ENCODE peak calls at places on chromosomes 1 and 21, in five cellular contexts. One of them, this sample, is unnamed.

GRCh38 chr1:173608503-173609216 is 5.8 kb upstream of the SLC9C2 start:
- DNase-seq in heart left ventricle: no peak
- DNase-seq in progenitor cell of endocrine pancreas: no peak
- DNase-seq in tibial nerve: no peak
- DNase-seq in mesothelial cell of epicardium: no peak
- DNase-seq in this sample: no peak

GRCh38 chr1:238960071-238960470 is 426.3 kb upstream of the CHRM3 start:
- DNase-seq in heart left ventricle: no peak
- DNase-seq in progenitor cell of endocrine pancreas: no peak
- DNase-seq in tibial nerve: no peak
- DNase-seq in mesothelial cell of epicardium: no peak
- DNase-seq in this sample: no peak

GRCh38 chr1:216815239-216815955 is 92.2 kb upstream of the ESRRG start:
- DNase-seq in heart left ventricle: peak
- DNase-seq in progenitor cell of endocrine pancreas: no peak
- DNase-seq in tibial nerve: peak
- DNase-seq in mesothelial cell of epicardium: no peak
- DNase-seq in this sample: no peak

GRCh38 chr1:76547916-76548315 is 319.4 kb upstream of the ST6GALNAC5 start:
- DNase-seq in heart left ventricle: no peak
- DNase-seq in progenitor cell of endocrine pancreas: no peak
- DNase-seq in tibial nerve: no peak
- DNase-seq in mesothelial cell of epicardium: no peak
- DNase-seq in this sample: no peak

GRCh38 chr1:157197906-157198435 is 59.8 kb upstream of the ETV3 start:
- DNase-seq in heart left ventricle: no peak
- DNase-seq in progenitor cell of endocrine pancreas: no peak
- DNase-seq in tibial nerve: no peak
- DNase-seq in mesothelial cell of epicardium: no peak
- DNase-seq in this sample: no peak

GRCh38 chr1:23619299-23620188 is 60.2 kb upstream of the ID3 start:
- DNase-seq in heart left ventricle: peak
- DNase-seq in progenitor cell of endocrine pancreas: peak
- DNase-seq in tibial nerve: no peak
- DNase-seq in mesothelial cell of epicardium: no peak
- DNase-seq in this sample: no peak

GRCh38 chr1:85146972-85147359 is 53.9 kb downstream of the SYDE2 start:
- DNase-seq in heart left ventricle: no peak
- DNase-seq in progenitor cell of endocrine pancreas: no peak
- DNase-seq in tibial nerve: no peak
- DNase-seq in mesothelial cell of epicardium: no peak
- DNase-seq in this sample: no peak

GRCh38 chr21:22575165-22575584 is 1577.0 kb downstream of the NCAM2 start:
- DNase-seq in heart left ventricle: no peak
- DNase-seq in progenitor cell of endocrine pancreas: no peak
- DNase-seq in tibial nerve: no peak
- DNase-seq in mesothelial cell of epicardium: no peak
- DNase-seq in this sample: no peak

GRCh38 chr1:154502066-154502741 is at the start of the genes SHE and TDRD10:
- DNase-seq in heart left ventricle: peak
- DNase-seq in progenitor cell of endocrine pancreas: peak
- DNase-seq in tibial nerve: no peak
- DNase-seq in mesothelial cell of epicardium: no peak
- DNase-seq in this sample: peak

GRCh38 chr1:155003766-155004351 is 1.3 kb downstream of the ZBTB7B start:
- DNase-seq in heart left ventricle: peak
- DNase-seq in progenitor cell of endocrine pancreas: no peak
- DNase-seq in tibial nerve: no peak
- DNase-seq in mesothelial cell of epicardium: no peak
- DNase-seq in this sample: no peak

GRCh38 chr1:60280256-60280655 is 206.7 kb upstream of the C1orf87 start:
- DNase-seq in heart left ventricle: no peak
- DNase-seq in progenitor cell of endocrine pancreas: no peak
- DNase-seq in tibial nerve: peak
- DNase-seq in mesothelial cell of epicardium: no peak
- DNase-seq in this sample: no peak

GRCh38 chr1:226110249-226111108 is 48.0 kb downstream of the H3-3A start:
- DNase-seq in heart left ventricle: peak
- DNase-seq in progenitor cell of endocrine pancreas: peak
- DNase-seq in tibial nerve: peak
- DNase-seq in mesothelial cell of epicardium: peak
- DNase-seq in this sample: peak

GRCh38 chr1:54922040-54922761 is 35.2 kb upstream of the DHCR24 start:
- DNase-seq in heart left ventricle: no peak
- DNase-seq in progenitor cell of endocrine pancreas: no peak
- DNase-seq in tibial nerve: no peak
- DNase-seq in mesothelial cell of epicardium: no peak
- DNase-seq in this sample: no peak

GRCh38 chr1:228063251-228064191 is 19.0 kb upstream of the ARF1 start:
- DNase-seq in heart left ventricle: peak
- DNase-seq in progenitor cell of endocrine pancreas: no peak
- DNase-seq in tibial nerve: no peak
- DNase-seq in mesothelial cell of epicardium: no peak
- DNase-seq in this sample: no peak

GRCh38 chr21:35044770-35045538 is 4.1 kb downstream of the RUNX1 start:
- DNase-seq in heart left ventricle: no peak
- DNase-seq in progenitor cell of endocrine pancreas: no peak
- DNase-seq in tibial nerve: no peak
- DNase-seq in mesothelial cell of epicardium: no peak
- DNase-seq in this sample: peak

GRCh38 chr1:215497516-215497915 is 69.6 kb upstream of the KCTD3 start:
- DNase-seq in heart left ventricle: no peak
- DNase-seq in progenitor cell of endocrine pancreas: no peak
- DNase-seq in tibial nerve: no peak
- DNase-seq in mesothelial cell of epicardium: no peak
- DNase-seq in this sample: no peak

GRCh38 chr1:205519541-205520131 is 15.2 kb downstream of the CDK18 start:
- DNase-seq in heart left ventricle: no peak
- DNase-seq in progenitor cell of endocrine pancreas: no peak
- DNase-seq in tibial nerve: no peak
- DNase-seq in mesothelial cell of epicardium: no peak
- DNase-seq in this sample: no peak

GRCh38 chr1:151511636-151512215 is 539 bp downstream of the CGN start:
- DNase-seq in heart left ventricle: peak
- DNase-seq in progenitor cell of endocrine pancreas: peak
- DNase-seq in tibial nerve: peak
- DNase-seq in mesothelial cell of epicardium: peak
- DNase-seq in this sample: peak

GRCh38 chr1:112716133-112716720 is 1.1 kb upstream of the PPM1J start:
- DNase-seq in heart left ventricle: peak
- DNase-seq in progenitor cell of endocrine pancreas: peak
- DNase-seq in tibial nerve: peak
- DNase-seq in mesothelial cell of epicardium: peak
- DNase-seq in this sample: peak

GRCh38 chr1:38128926-38129453 is 82.4 kb upstream of the POU3F1 start:
- DNase-seq in heart left ventricle: no peak
- DNase-seq in progenitor cell of endocrine pancreas: no peak
- DNase-seq in tibial nerve: no peak
- DNase-seq in mesothelial cell of epicardium: no peak
- DNase-seq in this sample: no peak

GRCh38 chr1:54742262-54742661 is 22.1 kb downstream of the PARS2 start:
- DNase-seq in heart left ventricle: no peak
- DNase-seq in progenitor cell of endocrine pancreas: no peak
- DNase-seq in tibial nerve: no peak
- DNase-seq in mesothelial cell of epicardium: no peak
- DNase-seq in this sample: no peak

GRCh38 chr1:151728151-151728711 is 6.9 kb downstream of the RIIAD1 start:
- DNase-seq in heart left ventricle: peak
- DNase-seq in progenitor cell of endocrine pancreas: no peak
- DNase-seq in tibial nerve: no peak
- DNase-seq in mesothelial cell of epicardium: no peak
- DNase-seq in this sample: no peak

GRCh38 chr1:184027751-184028682 is 9.5 kb downstream of the COLGALT2 start:
- DNase-seq in heart left ventricle: no peak
- DNase-seq in progenitor cell of endocrine pancreas: no peak
- DNase-seq in tibial nerve: no peak
- DNase-seq in mesothelial cell of epicardium: no peak
- DNase-seq in this sample: no peak

GRCh38 chr1:114340906-114341698 is 169.9 kb downstream of the TRIM33 start:
- DNase-seq in heart left ventricle: no peak
- DNase-seq in progenitor cell of endocrine pancreas: no peak
- DNase-seq in tibial nerve: no peak
- DNase-seq in mesothelial cell of epicardium: no peak
- DNase-seq in this sample: peak

GRCh38 chr1:182080040-182080439 is 18.5 kb upstream of the ZNF648 start:
- DNase-seq in heart left ventricle: no peak
- DNase-seq in progenitor cell of endocrine pancreas: no peak
- DNase-seq in tibial nerve: no peak
- DNase-seq in mesothelial cell of epicardium: no peak
- DNase-seq in this sample: no peak

GRCh38 chr21:18622383-18622782 is 218.8 kb upstream of the TMPRSS15 start:
- DNase-seq in heart left ventricle: no peak
- DNase-seq in progenitor cell of endocrine pancreas: no peak
- DNase-seq in tibial nerve: no peak
- DNase-seq in mesothelial cell of epicardium: no peak
- DNase-seq in this sample: no peak

GRCh38 chr1:99829269-99829668 is 20.9 kb upstream of the AGL start:
- DNase-seq in heart left ventricle: no peak
- DNase-seq in progenitor cell of endocrine pancreas: no peak
- DNase-seq in tibial nerve: no peak
- DNase-seq in mesothelial cell of epicardium: no peak
- DNase-seq in this sample: no peak

GRCh38 chr1:54312874-54313316 is 93.3 kb downstream of the SSBP3 start:
- DNase-seq in heart left ventricle: peak
- DNase-seq in progenitor cell of endocrine pancreas: no peak
- DNase-seq in tibial nerve: peak
- DNase-seq in mesothelial cell of epicardium: no peak
- DNase-seq in this sample: no peak

GRCh38 chr21:43763901-43764523 is 12.1 kb downstream of the CSTB start:
- DNase-seq in heart left ventricle: no peak
- DNase-seq in progenitor cell of endocrine pancreas: no peak
- DNase-seq in tibial nerve: no peak
- DNase-seq in mesothelial cell of epicardium: no peak
- DNase-seq in this sample: no peak

GRCh38 chr1:182680901-182681300 is 3.5 kb downstream of the RGS8 start:
- DNase-seq in heart left ventricle: no peak
- DNase-seq in progenitor cell of endocrine pancreas: no peak
- DNase-seq in tibial nerve: no peak
- DNase-seq in mesothelial cell of epicardium: no peak
- DNase-seq in this sample: no peak

GRCh38 chr1:44924835-44925464 is 61.4 kb downstream of the EIF2B3 start:
- DNase-seq in heart left ventricle: no peak
- DNase-seq in progenitor cell of endocrine pancreas: no peak
- DNase-seq in tibial nerve: no peak
- DNase-seq in mesothelial cell of epicardium: no peak
- DNase-seq in this sample: no peak
- TF ChIP-seq CTCF in heart left ventricle: peak
- TF ChIP-seq CTCF in progenitor cell of endocrine pancreas: peak
- TF ChIP-seq CTCF in tibial nerve: peak
- TF ChIP-seq CTCF in mesothelial cell of epicardium: no peak
- TF ChIP-seq CTCF in this sample: no peak

DNA sequence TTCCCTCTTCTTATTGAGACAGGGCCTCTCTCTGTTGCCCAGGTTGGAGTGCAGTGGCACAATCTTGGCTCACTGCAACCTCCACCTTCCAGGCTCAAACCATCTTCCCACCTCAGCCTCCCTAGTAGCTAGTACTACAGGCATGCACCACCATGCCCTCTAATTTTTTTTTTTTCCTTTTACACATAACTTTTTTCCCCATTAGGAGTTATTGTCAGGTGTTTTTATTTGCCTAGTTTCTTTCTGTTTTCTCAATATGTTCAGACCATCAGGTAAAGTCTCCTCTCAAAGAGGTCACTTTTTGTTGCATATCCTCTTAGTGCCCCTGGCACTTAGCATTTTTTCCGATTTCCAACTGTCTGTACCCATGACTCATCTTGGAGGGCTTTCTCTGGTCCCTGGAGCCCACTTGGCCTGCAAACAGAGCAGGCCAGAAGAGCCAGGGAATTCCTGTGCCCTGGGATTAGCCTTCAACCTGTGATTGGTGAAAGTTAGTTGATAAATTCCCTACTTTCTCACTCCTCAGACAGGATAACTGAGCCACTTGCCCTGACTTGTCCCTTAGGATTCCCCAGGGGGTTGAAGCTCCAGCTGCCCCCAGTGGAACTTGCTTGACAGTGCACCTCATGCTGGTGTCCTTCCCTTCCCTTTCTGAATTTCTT is 2.2 kb downstream of the NTPCR start:
- DNase-seq in heart left ventricle: peak
- DNase-seq in progenitor cell of endocrine pancreas: peak
- DNase-seq in tibial nerve: no peak
- DNase-seq in mesothelial cell of epicardium: no peak
- DNase-seq in this sample: no peak
- TF ChIP-seq CTCF in heart left ventricle: peak
- TF ChIP-seq CTCF in progenitor cell of endocrine pancreas: peak
- TF ChIP-seq CTCF in tibial nerve: peak
- TF ChIP-seq CTCF in mesothelial cell of epicardium: peak
- TF ChIP-seq CTCF in this sample: peak

DNA sequence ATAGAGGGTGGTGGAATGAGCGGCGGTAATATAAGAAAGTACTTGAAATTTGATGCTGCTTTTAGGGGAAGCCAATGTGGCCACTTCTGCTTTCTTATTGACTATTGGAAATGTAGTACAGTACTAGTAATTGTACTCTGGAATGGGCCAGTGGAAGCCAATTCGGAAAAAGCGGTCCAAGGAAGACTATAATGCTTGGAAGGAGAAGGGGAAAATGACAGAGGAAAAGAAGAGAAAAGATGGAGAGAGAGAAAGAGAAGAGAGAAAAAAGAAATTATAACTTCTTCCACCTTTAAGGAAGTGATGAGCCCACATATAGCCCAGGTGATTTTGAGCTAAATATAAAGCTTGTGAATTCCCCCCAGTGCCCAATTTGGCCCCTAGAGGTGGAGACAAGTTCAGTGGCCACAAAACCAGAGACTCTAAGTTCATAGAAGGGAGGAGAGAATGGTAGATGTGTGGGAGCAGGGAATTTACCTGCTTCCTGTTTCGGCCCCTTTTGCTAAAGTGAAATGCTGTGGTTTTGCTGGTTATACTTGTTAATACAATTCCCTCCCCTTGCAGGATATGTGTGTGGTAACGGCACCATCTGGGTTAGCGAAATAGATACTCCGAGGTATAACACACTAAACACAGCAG is 35.7 kb upstream of the DUSP10 start:
- DNase-seq in heart left ventricle: no peak
- DNase-seq in progenitor cell of endocrine pancreas: no peak
- DNase-seq in tibial nerve: no peak
- DNase-seq in mesothelial cell of epicardium: no peak
- DNase-seq in this sample: peak
- TF ChIP-seq CTCF in heart left ventricle: no peak
- TF ChIP-seq CTCF in progenitor cell of endocrine pancreas: no peak
- TF ChIP-seq CTCF in tibial nerve: no peak
- TF ChIP-seq CTCF in mesothelial cell of epicardium: no peak
- TF ChIP-seq CTCF in this sample: no peak

GRCh38 chr1:162373541-162374375 is 2.9 kb downstream of the SPATA46 start:
- DNase-seq in heart left ventricle: no peak
- DNase-seq in progenitor cell of endocrine pancreas: no peak
- DNase-seq in tibial nerve: no peak
- DNase-seq in mesothelial cell of epicardium: no peak
- DNase-seq in this sample: no peak

GRCh38 chr1:162371611-162372010 is 5.0 kb downstream of the SPATA46 start:
- DNase-seq in heart left ventricle: no peak
- DNase-seq in progenitor cell of endocrine pancreas: no peak
- DNase-seq in tibial nerve: no peak
- DNase-seq in mesothelial cell of epicardium: no peak
- DNase-seq in this sample: no peak

GRCh38 chr1:162370721-162371120 is 5.9 kb downstream of the SPATA46 start:
- DNase-seq in heart left ventricle: no peak
- DNase-seq in progenitor cell of endocrine pancreas: no peak
- DNase-seq in tibial nerve: no peak
- DNase-seq in mesothelial cell of epicardium: no peak
- DNase-seq in this sample: no peak

GRCh38 chr1:162373072-162373427 is 3.6 kb downstream of the SPATA46 start:
- DNase-seq in heart left ventricle: no peak
- DNase-seq in progenitor cell of endocrine pancreas: no peak
- DNase-seq in tibial nerve: no peak
- DNase-seq in mesothelial cell of epicardium: no peak
- DNase-seq in this sample: no peak

GRCh38 chr1:162372159-162373071 is 4.2 kb downstream of the SPATA46 start:
- DNase-seq in heart left ventricle: no peak
- DNase-seq in progenitor cell of endocrine pancreas: no peak
- DNase-seq in tibial nerve: no peak
- DNase-seq in mesothelial cell of epicardium: no peak
- DNase-seq in this sample: no peak
- TF ChIP-seq CTCF in heart left ventricle: no peak
- TF ChIP-seq CTCF in progenitor cell of endocrine pancreas: no peak
- TF ChIP-seq CTCF in tibial nerve: no peak
- TF ChIP-seq CTCF in mesothelial cell of epicardium: no peak
- TF ChIP-seq CTCF in this sample: no peak